ENCODE peak calls at places on chromosomes 11 and 22, in five cellular contexts. U, H, B, K and J are unnamed samples.

GRCh38 chr22:19533049-19533626 is 8.9 kb upstream of the CLDN5 start:
- DNase-seq in U (no peak), H (no peak), B (no peak), K (no peak), J (no peak)

GRCh38 chr22:31474743-31475142 is 14.9 kb downstream of the EIF4ENIF1 start:
- DNase-seq in U (peak), H (no peak), B (no peak), K (no peak), J (peak)

GRCh38 chr11:27934830-27935145 is 173.2 kb downstream of the KIF18A start:
- DNase-seq in U (peak), H (no peak), B (no peak), K (no peak), J (peak)

GRCh38 chr11:64457416-64458010 is 98.6 kb downstream of the RPS6KA4 start:
- DNase-seq in U (no peak), H (no peak), B (no peak), K (peak), J (no peak)

GRCh38 chr11:3170756-3171670 is 5.9 kb upstream of the OSBPL5 start:
- DNase-seq in U (no peak), H (peak), B (no peak), K (peak), J (no peak)

GRCh38 chr11:5624489-5625278 is at the start of gene TRIM34:
- DNase-seq in U (peak), H (no peak), B (peak), K (peak), J (peak)

GRCh38 chr22:20111689-20112622 is 3.9 kb upstream of the RANBP1 start:
- DNase-seq in U (no peak), H (peak), B (no peak), K (no peak), J (no peak)

GRCh38 chr11:95498731-95499396 is 267.9 kb upstream of the SESN3 start:
- DNase-seq in U (no peak), H (no peak), B (no peak), K (no peak), J (no peak)

GRCh38 chr11:9092846-9093778 is 1.7 kb upstream of the SCUBE2 start:
- DNase-seq in U (peak), H (no peak), B (no peak), K (no peak), J (peak)

GRCh38 chr11:34343153-34343552 is 14.7 kb downstream of the ABTB2 start:
- DNase-seq in U (peak), H (no peak), B (no peak), K (no peak), J (peak)

GRCh38 chr11:73439002-73439843 is 63.0 kb downstream of the RELT start:
- DNase-seq in U (no peak), H (no peak), B (no peak), K (no peak), J (no peak)

GRCh38 chr11:71307811-71308645 is 55.7 kb upstream of the SHANK2 start:
- DNase-seq in U (no peak), H (no peak), B (no peak), K (peak), J (no peak)

GRCh38 chr11:17528906-17529813 is 15.1 kb downstream of the USH1C start:
- DNase-seq in U (no peak), H (no peak), B (no peak), K (no peak), J (no peak)

GRCh38 chr22:45535400-45535799 is 32.7 kb downstream of the FBLN1 start:
- DNase-seq in U (no peak), H (no peak), B (no peak), K (no peak), J (no peak)

GRCh38 chr22:49016909-49017768 is 810.5 kb downstream of the BRD1 start:
- DNase-seq in U (no peak), H (peak), B (no peak), K (peak), J (no peak)

GRCh38 chr11:69115586-69116560 is 39.9 kb upstream of the SMIM38 start:
- DNase-seq in U (no peak), H (peak), B (no peak), K (peak), J (no peak)

GRCh38 chr22:24153353-24153752 is 27.9 kb upstream of the SUSD2 start:
- DNase-seq in U (peak), H (no peak), B (no peak), K (no peak), J (no peak)

GRCh38 chr11:3026803-3027202 is 30.4 kb downstream of the CARS1 start:
- DNase-seq in U (no peak), H (no peak), B (no peak), K (no peak), J (no peak)

GRCh38 chr11:128283445-128283844 is 303.9 kb downstream of the ETS1 start:
- DNase-seq in U (no peak), H (no peak), B (no peak), K (no peak), J (no peak)

GRCh38 chr11:125514336-125515101 is 18.5 kb upstream of the FEZ1 start:
- DNase-seq in U (peak), H (no peak), B (peak), K (no peak), J (peak)

GRCh38 chr11:31620434-31620833 is 110.9 kb downstream of the ELP4 start:
- DNase-seq in U (no peak), H (no peak), B (no peak), K (no peak), J (no peak)

GRCh38 chr22:21044931-21045584 is 688 bp upstream of the LRRC74B start:
- DNase-seq in U (peak), H (peak), B (no peak), K (peak), J (peak)

GRCh38 chr11:132638421-132638820 is 893.9 kb downstream of the OPCML start:
- DNase-seq in U (no peak), H (no peak), B (no peak), K (no peak), J (no peak)

GRCh38 chr11:13183094-13183825 is 94.3 kb upstream of the BMAL1 start:
- DNase-seq in U (peak), H (no peak), B (peak), K (no peak), J (peak)
- H3K4me3 ChIP-seq in U (peak), H (no peak), B (no peak), K (peak), J (peak)

DNA sequence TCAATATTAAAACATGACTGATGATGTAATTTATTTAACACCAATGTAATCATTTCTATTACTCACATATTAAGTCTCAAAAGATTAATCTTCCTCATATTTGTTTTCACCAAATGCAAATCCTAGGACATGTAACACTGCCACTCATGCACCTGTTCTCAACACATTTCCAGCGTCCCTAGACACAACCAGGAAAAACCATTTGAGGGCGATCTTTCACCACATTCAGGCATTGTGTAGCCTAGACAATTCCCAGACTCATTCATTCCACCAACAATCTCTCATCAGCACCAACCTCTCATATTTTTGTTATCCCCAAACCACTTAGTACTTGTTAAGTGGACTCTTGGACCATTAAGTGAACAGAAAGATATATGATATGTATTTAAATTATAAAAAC is 66.1 kb downstream of the SLC36A4 start:
- DNase-seq in U (no peak), H (no peak), B (no peak), K (no peak), J (no peak)
- TF ChIP-seq CTCF in U (peak), H (no peak), B (no peak), K (no peak), J (peak)

GRCh38 chr11:61510980-61511373 is 2.4 kb downstream of the LRRC10B start:
- DNase-seq in U (no peak), H (no peak), B (no peak), K (peak), J (no peak)
- H3K4me3 ChIP-seq in U (no peak), H (no peak), B (no peak), K (peak), J (no peak)

GRCh38 chr22:26972281-26972680 is 314.9 kb downstream of the MIAT start:
- DNase-seq in U (no peak), H (no peak), B (no peak), K (no peak), J (no peak)
- TF ChIP-seq CTCF in U (no peak), H (no peak), B (no peak), K (no peak), J (no peak)

DNA sequence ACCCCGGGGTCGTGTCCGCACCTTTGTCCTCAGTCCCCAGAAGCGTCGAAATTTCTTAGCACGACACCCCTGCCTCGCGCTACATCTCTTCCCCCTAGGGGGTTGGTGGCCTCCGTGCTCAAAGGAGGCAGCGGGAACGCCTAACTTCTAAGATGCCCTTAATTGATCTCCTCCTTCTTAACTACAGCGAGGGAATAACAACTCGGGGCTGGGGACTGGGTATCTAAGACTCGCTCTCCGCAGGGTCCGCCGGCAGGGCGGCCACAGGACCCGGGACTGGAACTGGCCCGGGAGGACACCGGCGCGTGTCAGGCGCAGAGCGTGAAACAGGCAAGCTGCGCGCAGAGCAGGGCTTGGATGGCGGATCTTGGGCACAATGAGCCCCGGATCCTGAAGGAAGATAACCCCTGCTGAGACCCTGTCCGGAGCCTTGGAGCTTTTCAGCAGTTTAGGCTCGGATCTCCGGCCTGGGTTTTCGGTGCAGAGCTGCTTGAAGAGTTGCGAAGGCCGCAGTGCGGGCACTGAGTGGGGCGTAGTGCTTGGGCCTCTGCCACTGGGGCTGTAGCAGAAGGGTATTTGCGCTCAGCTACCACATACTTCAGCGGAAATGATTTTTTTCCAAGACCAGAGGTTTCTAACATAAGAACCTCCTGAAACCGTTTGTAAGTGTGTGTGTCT is 2.0 kb upstream of the CALCA start:
- DNase-seq in U (peak), H (no peak), B (no peak), K (no peak), J (no peak)
- H3K4me3 ChIP-seq in U (no peak), H (peak), B (peak), K (peak), J (no peak)

GRCh38 chr11:108498816-108499408 is 728 bp upstream of the POGLUT3 start:
- DNase-seq in U (no peak), H (no peak), B (no peak), K (no peak), J (no peak)
- TF ChIP-seq CTCF in U (no peak), H (no peak), B (no peak), K (no peak), J (no peak)

DNA sequence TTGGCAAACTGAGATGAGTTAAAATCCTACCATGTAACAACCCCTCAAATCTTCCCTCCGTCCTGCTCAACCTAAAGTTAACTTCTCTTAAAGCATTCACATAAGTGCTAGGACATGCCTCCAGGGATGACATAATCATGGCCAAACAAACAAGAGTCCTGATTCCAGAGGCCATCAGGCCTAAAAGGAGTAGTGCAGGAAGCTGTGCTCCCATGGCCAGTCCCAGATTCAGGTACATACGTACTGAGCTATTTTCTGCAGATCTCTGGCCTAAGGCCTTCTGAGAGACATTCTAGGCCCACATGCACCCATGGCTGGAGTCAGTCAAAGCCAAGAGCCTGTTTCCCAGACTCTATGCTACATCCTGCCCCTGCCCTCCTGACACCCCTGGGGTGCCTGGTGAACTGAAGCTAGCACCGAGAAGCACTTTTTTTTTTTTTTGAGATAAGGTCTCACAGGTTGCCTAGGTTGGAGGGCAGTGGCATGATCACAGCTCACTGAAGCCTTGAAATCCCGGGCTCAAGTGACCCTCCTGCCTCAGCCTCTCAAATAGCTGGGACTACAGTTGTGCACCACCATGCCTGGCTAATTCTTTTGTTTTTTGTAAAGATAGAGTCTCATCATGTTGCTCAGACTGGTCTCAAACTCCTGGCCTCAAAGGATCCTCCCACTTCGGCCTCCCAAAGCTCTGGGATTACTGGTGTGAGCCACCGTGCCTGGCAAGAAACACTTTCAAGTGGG is 586 bp downstream of the CD3D start:
- DNase-seq in U (no peak), H (no peak), B (no peak), K (no peak), J (no peak)
- H3K4me3 ChIP-seq in U (no peak), H (peak), B (no peak), K (no peak), J (no peak)